ENCODE peak calls at places on chromosomes 13 and 19, in five cellular contexts. I is OCI-M1; R is stimulated activated CD4-positive, alpha-beta T cell treated with anti-CD3 and anti-CD28 coated beads, Interleukin-1b, Interleukin-23, amount 100 ng/mL, for 48 hours; P is NCI-H1105 treated with DMSO at 0.1 percent for 48 hours; U is choroid plexus epithelial cell. V is an unnamed sample.

GRCh38 chr19:52722062-52723005 is 12.5 kb downstream of the ZNF611 start:
- DNase-seq in I (no peak), R (no peak), P (no peak), U (peak), V (no peak)

GRCh38 chr13:31870511-31870910 is 131.2 kb downstream of the RXFP2 start:
- DNase-seq in I (no peak), R (no peak), P (no peak), U (no peak), V (no peak)

GRCh38 chr13:100274942-100275506 is 186.1 kb downstream of the PCCA start:
- DNase-seq in I (no peak), R (no peak), P (no peak), U (peak), V (no peak)

GRCh38 chr19:58538257-58539168 is 5.4 kb upstream of the TRIM28 start:
- DNase-seq in I (no peak), R (peak), P (no peak), U (no peak), V (peak)

GRCh38 chr13:70523622-70524021 is 415.4 kb upstream of the KLHL1 start:
- DNase-seq in I (no peak), R (no peak), P (peak), U (peak), V (peak)

GRCh38 chr13:63408227-63409202 is 1992.9 kb upstream of the PCDH20 start:
- DNase-seq in I (no peak), R (no peak), P (peak), U (peak), V (no peak)

GRCh38 chr13:112638157-112638750 is 50.3 kb upstream of the TUBGCP3 start:
- DNase-seq in I (no peak), R (no peak), P (no peak), U (no peak), V (peak)

GRCh38 chr19:863305-863620 is 3.8 kb downstream of the CFD start:
- DNase-seq in I (no peak), R (no peak), P (no peak), U (no peak), V (no peak)

GRCh38 chr13:98853791-98854191 is 101.3 kb upstream of the SLC15A1 start:
- DNase-seq in I (no peak), R (peak), P (no peak), U (peak), V (no peak)

GRCh38 chr13:79427265-79427664 is 21.2 kb upstream of the RBM26 start:
- DNase-seq in I (peak), R (no peak), P (no peak), U (no peak), V (no peak)

GRCh38 chr19:13987101-13987890 is 18.8 kb downstream of the RFX1 start:
- DNase-seq in I (no peak), R (no peak), P (no peak), U (no peak), V (no peak)